ENCODE peak calls at places on chromosomes 6 and 20, in four cellular contexts. T, K, P and E are unnamed samples.

GRCh38 chr20:57056651-57057050 is 209.8 kb downstream of the BMP7 start:
- DNase-seq in P (peak), K (no peak), T (no peak), E (no peak)

GRCh38 chr6:84764332-84765049 is at the start of gene TBX18:
- DNase-seq in K (no peak), T (peak), P (peak), E (peak)

GRCh38 chr6:118980063-118980462 is 45.1 kb upstream of the MCM9 start:
- DNase-seq in T (no peak), K (no peak), P (peak), E (no peak)

GRCh38 chr6:29953706-29954105 is 11.4 kb downstream of the HLA-A start:
- DNase-seq in T (no peak), P (peak), K (no peak), E (no peak)

GRCh38 chr6:11785953-11786579 is 7.5 kb upstream of the ADTRP start:
- DNase-seq in T (no peak), K (peak), P (no peak), E (no peak)

GRCh38 chr6:38671885-38672467 is 31.0 kb downstream of the GLO1 start:
- DNase-seq in T (no peak), P (peak), K (peak), E (peak)

GRCh38 chr20:31713312-31714049 is 9.2 kb downstream of the BCL2L1 start:
- DNase-seq in K (no peak), P (peak), T (no peak), E (no peak)

GRCh38 chr20:48797275-48797825 is 30.4 kb downstream of the PREX1 start:
- DNase-seq in P (no peak), T (no peak), K (no peak), E (no peak)

GRCh38 chr6:38634518-38634917 is 5.2 kb downstream of the BTBD9 start:
- DNase-seq in T (no peak), K (no peak), P (peak), E (no peak)

GRCh38 chr20:3209023-3209945 is at the start of gene ITPA:
- DNase-seq in P (peak), T (peak), K (peak), E (peak)

GRCh38 chr6:129860901-129861665 is at the start of gene TMEM244:
- DNase-seq in K (no peak), P (peak), T (no peak), E (no peak)

GRCh38 chr6:37518116-37518515 is 18.4 kb upstream of the CCDC167 start:
- DNase-seq in K (no peak), T (no peak), P (no peak), E (no peak)